ENCODE peak calls at places on chromosome 16, in four cellular contexts. H is caudate nucleus, J is small intestine, O is dermis blood vessel endothelial cell. A is an unnamed sample.

GRCh38 chr16:58614212-58614611 is 15.4 kb downstream of the CNOT1 start:
- DNase-seq in O (no peak), H (no peak), J (no peak), A (no peak)

GRCh38 chr16:78446486-78446885 is 347.0 kb downstream of the WWOX start:
- DNase-seq in H (no peak), J (no peak), O (no peak), A (no peak)

GRCh38 chr16:78756189-78756661 is 656.8 kb downstream of the WWOX start:
- DNase-seq in J (no peak), O (no peak), H (no peak), A (no peak)

GRCh38 chr16:88593489-88593888 is 23.3 kb downstream of the ZC3H18 start:
- DNase-seq in J (no peak), H (no peak), O (no peak), A (no peak)

GRCh38 chr16:22308824-22309520 is 11.8 kb downstream of the POLR3E start:
- DNase-seq in J (no peak), H (no peak), O (no peak), A (no peak)

GRCh38 chr16:57866529-57866918 is 64.2 kb upstream of the KIFC3 start:
- DNase-seq in J (no peak), H (no peak), O (no peak), A (no peak)

GRCh38 chr16:65991149-65991701 is 375.3 kb upstream of the CDH5 start:
- DNase-seq in O (no peak), H (no peak), J (no peak), A (no peak)

GRCh38 chr16:79164378-79164720 is 436.2 kb downstream of the MAF start:
- DNase-seq in H (no peak), J (no peak), O (no peak), A (no peak)

GRCh38 chr16:89378947-89379771 is 111.2 kb downstream of the ANKRD11 start:
- DNase-seq in J (no peak), O (no peak), H (no peak), A (no peak)

GRCh38 chr16:35910409-35910808 is 2451.0 kb downstream of the TP53TG3F start:
- DNase-seq in H (no peak), J (no peak), O (no peak), A (no peak)

GRCh38 chr16:89557230-89557935 is 3.1 kb upstream of the RPL13 start:
- DNase-seq in O (peak), H (peak), J (peak), A (peak)

GRCh38 chr16:51151435-51151950 is 423 bp upstream of the SALL1 start:
- DNase-seq in H (peak), O (no peak), J (no peak), A (no peak)